ENCODE peak calls at places on chromosomes 11 and 22, in four cellular contexts. W is NCI-H748 treated with DMSO at 0.1 percent for 48 hours, C is iris pigment epithelial cell, T is neural crest cell. O is an unnamed sample.

GRCh38 chr11:105673089-105673488 is 63.2 kb downstream of the GRIA4 start:
- DNase-seq in W (no peak), C (peak; percentile 64), T (peak; percentile 62), O (no peak)

GRCh38 chr11:37371346-37371970 is 773.4 kb upstream of the RAG2 start:
- DNase-seq in C (no peak), W (no peak), T (no peak), O (no peak)

GRCh38 chr11:6362868-6363678 is 27.2 kb upstream of the SMPD1 start:
- DNase-seq in W (peak; percentile 23), T (peak; percentile 80), C (peak; percentile 81), O (peak; percentile 44)

GRCh38 chr22:32518848-32519247 is 44.2 kb downstream of the FBXO7 start:
- DNase-seq in C (no peak), T (no peak), W (no peak), O (no peak)

GRCh38 chr11:11691296-11692141 is 69.7 kb upstream of the GALNT18 start:
- DNase-seq in T (peak; percentile 56), C (no peak), W (peak; percentile 75), O (no peak)

GRCh38 chr22:40120783-40121182 is 56.9 kb upstream of the TNRC6B start:
- DNase-seq in T (no peak), C (no peak), W (no peak), O (no peak)

GRCh38 chr11:35413568-35413967 is 5.8 kb downstream of the SLC1A2 start:
- DNase-seq in W (no peak), T (no peak), C (no peak), O (no peak)

GRCh38 chr11:61711493-61711892 is 31.3 kb downstream of the DAGLA start:
- DNase-seq in C (no peak), T (no peak), W (no peak), O (no peak)

GRCh38 chr11:44978961-44979331 is 28.3 kb upstream of the TP53I11 start:
- DNase-seq in C (no peak), W (peak; percentile 96), T (no peak), O (no peak)

GRCh38 chr11:892106-892505 is 18.5 kb downstream of the CHID1 start:
- DNase-seq in C (no peak), W (no peak), T (no peak), O (no peak)

GRCh38 chr11:122647728-122648127 is 7.8 kb upstream of the UBASH3B start:
- DNase-seq in C (no peak), T (no peak), W (no peak), O (no peak)

GRCh38 chr11:96145163-96145585 is 197.8 kb downstream of the MAML2 start:
- DNase-seq in W (no peak), C (peak; percentile 89), T (no peak), O (no peak)

GRCh38 chr22:35775339-35775738 is 57.7 kb downstream of the APOL5 start:
- DNase-seq in T (no peak), C (no peak), W (no peak), O (no peak)

GRCh38 chr11:27012254-27012921 is 18.5 kb downstream of the FIBIN start:
- DNase-seq in T (no peak), C (peak; percentile 84), W (no peak), O (no peak)

GRCh38 chr11:84430661-84431060 is 1144.5 kb upstream of the CCDC90B start:
- DNase-seq in C (no peak), T (no peak), W (no peak), O (no peak)

GRCh38 chr11:12269104-12269441 is 108.3 kb upstream of the PARVA start:
- DNase-seq in C (peak; percentile 45), W (no peak), T (no peak), O (no peak)

GRCh38 chr11:108177570-108177969 is 44.9 kb downstream of the NPAT start:
- DNase-seq in W (no peak), C (no peak), T (no peak), O (no peak)

GRCh38 chr11:129937592-129938238 is 42.3 kb upstream of the NFRKB start:
- DNase-seq in C (no peak), W (no peak), T (no peak), O (no peak)

GRCh38 chr11:1563697-1564534 is 8.2 kb downstream of the DUSP8 start:
- DNase-seq in W (no peak), T (no peak), C (no peak), O (no peak)

GRCh38 chr11:77088236-77089003 is 14.2 kb upstream of the OMP start:
- DNase-seq in T (no peak), C (no peak), W (no peak), O (no peak)

GRCh38 chr11:122258446-122258994 is 142.5 kb upstream of the BLID start:
- DNase-seq in W (no peak), T (no peak), C (no peak), O (no peak)

GRCh38 chr22:42368379-42369249 is 63.6 kb downstream of the NFAM1 start:
- DNase-seq in T (no peak), W (peak; percentile 51), C (no peak), O (peak; percentile 17)

GRCh38 chr11:109609454-109610185 is 187.6 kb downstream of the C11orf87 start:
- DNase-seq in T (no peak), W (no peak), C (no peak), O (no peak)

GRCh38 chr11:114197799-114198500 is 98.2 kb upstream of the NNMT start:
- DNase-seq in C (peak; percentile 99), W (no peak), T (no peak), O (no peak)

GRCh38 chr11:26805001-26805400 is 83.1 kb upstream of the SLC5A12 start:
- DNase-seq in W (no peak), T (no peak), C (peak; percentile 61), O (no peak)

GRCh38 chr11:100190395-100190794 is 496.7 kb upstream of the ARHGAP42 start:
- DNase-seq in C (no peak), T (no peak), W (no peak), O (no peak)

GRCh38 chr11:36147491-36147890 is 141.7 kb downstream of the COMMD9 start:
- DNase-seq in C (no peak), W (no peak), T (no peak), O (no peak)

GRCh38 chr11:100942016-100942415 is 187.6 kb downstream of the PGR start:
- DNase-seq in W (no peak), C (peak; percentile 32), T (no peak), O (no peak)

GRCh38 chr11:8093931-8094575 is 13.0 kb downstream of the TUB start:
- DNase-seq in C (no peak), W (no peak), T (no peak), O (no peak)

GRCh38 chr11:128896356-128896755 is 5.2 kb downstream of the KCNJ5 start:
- DNase-seq in C (no peak), W (no peak), T (no peak), O (no peak)

GRCh38 chr11:70871881-70872280 is 380.5 kb downstream of the SHANK2 start:
- DNase-seq in W (peak; percentile 27), T (no peak), C (no peak), O (no peak)

GRCh38 chr11:8055111-8055835 is 25.7 kb upstream of the TUB start:
- DNase-seq in W (no peak), C (no peak), T (no peak), O (no peak)

GRCh38 chr11:27443746-27444465 is 28.7 kb downstream of the LGR4 start:
- DNase-seq in W (peak; percentile 99), C (no peak), T (no peak), O (no peak)

GRCh38 chr11:63015521-63016215 is at the start of gene SLC22A8:
- DNase-seq in T (no peak), W (no peak), C (no peak), O (no peak)

O was measured in activated T-helper 1 cell treated with anti-CD3 and anti-CD28 coated beads, Interleukin-12 subunit alpha, Interleukin-12 subunit beta, Interleukin-2, Interleukin-4 antibody, amounts not matched to agents 30 ng/mL and 10 ng/mL and 1 ng/mL, durations not matched to agents 14 hours and 24 hours and 36 hours.